ENCODE peak calls at places on chromosome 22, in six cellular contexts. W is NCI-H1417; P is effector memory CD4-positive, alpha-beta T cell; H is Calu3; Z is left kidney; M is effector CD4-positive, alpha-beta T cell. B is an unnamed sample.
A peak's percentile ranks its signal among the peaks of the same experiment; 100 is the strongest.

GRCh38 chr22:25134451-25134850 is 65.2 kb upstream of the CRYBB3 start:
- DNase-seq in H (no peak), M (no peak), Z (no peak), W (no peak), P (no peak), B (no peak)

GRCh38 chr22:45239378-45240136 is 1.1 kb downstream of the KIAA0930 start:
- DNase-seq in W (no peak), P (no peak), H (no peak), M (no peak), Z (no peak), B (no peak)

GRCh38 chr22:44312766-44313165 is at the start of gene SHISAL1:
- DNase-seq in M (no peak), W (no peak), P (no peak), Z (no peak), H (no peak), B (no peak)

GRCh38 chr22:19397729-19398094 is 33.8 kb downstream of the HIRA start:
- DNase-seq in Z (no peak), M (no peak), W (no peak), P (no peak), H (no peak), B (no peak)

GRCh38 chr22:48397531-48398180 is 1430.0 kb downstream of the BRD1 start:
- DNase-seq in Z (no peak), P (no peak), H (no peak), W (no peak), M (no peak), B (no peak)

GRCh38 chr22:42939941-42940653 is 74.9 kb downstream of the PACSIN2 start:
- DNase-seq in W (peak; percentile 40), Z (no peak), P (no peak), H (peak; percentile 82), M (no peak), B (no peak)

GRCh38 chr22:40238425-40239344 is 61.0 kb downstream of the TNRC6B start:
- DNase-seq in P (no peak), Z (peak; percentile 22), W (no peak), H (peak; percentile 51), M (peak; percentile 6), B (no peak)

GRCh38 chr22:39174498-39175120 is 22.1 kb upstream of the CBX7 start:
- DNase-seq in P (peak; percentile 49), M (peak; percentile 61), H (peak; percentile 86), Z (peak; percentile 98), W (peak; percentile 29), B (no peak)

GRCh38 chr22:41290262-41291221 is 4.6 kb upstream of the RANGAP1 start:
- DNase-seq in W (no peak), H (peak; percentile 46), P (no peak), Z (peak; percentile 54), M (no peak), B (no peak)

GRCh38 chr22:22802346-22802970 is 85.2 kb upstream of the IGLL5 start:
- DNase-seq in Z (no peak), P (no peak), M (no peak), W (no peak), H (no peak), B (no peak)

GRCh38 chr22:28909375-28909774 is 26.0 kb downstream of the ZNRF3 start:
- DNase-seq in M (no peak), Z (no peak), H (peak; percentile 40), P (no peak), W (no peak), B (no peak)

GRCh38 chr22:38203090-38203810 is 1.5 kb downstream of the MAFF start:
- DNase-seq in W (peak; percentile 44), Z (peak; percentile 72), M (no peak), H (peak; percentile 71), P (no peak), B (no peak)